ENCODE peak calls at places on chromosome 1, in ten cellular contexts. D is SK-N-DZ, M is neural crest cell, F is mammary epithelial cell, Q is HT1080, T is ovary, U is NCI-H748 treated with DMSO at 0.1 percent for 48 hours, L is amniotic stem cell, Z is cardiac muscle cell, B is neural progenitor cell. E is an unnamed sample.

GRCh38 chr1:15027515-15027948 is 126.0 kb upstream of the TMEM51 start:
- DNase-seq in D (peak), M (peak), F (peak), Q (peak), T (peak), U (peak), L (peak), Z (peak), B (peak), E (peak)

GRCh38 chr1:14598498-14599172 is at the start of gene KAZN:
- DNase-seq in D (peak), M (peak), F (no peak), Q (no peak), T (peak), U (no peak), L (no peak), Z (no peak), B (peak), E (no peak)

GRCh38 chr1:236534164-236534651 is 10.4 kb downstream of the LGALS8 start:
- DNase-seq in D (no peak), M (no peak), F (peak), Q (peak), T (no peak), U (no peak), L (no peak), Z (peak), B (no peak), E (peak)

GRCh38 chr1:44276901-44277300 is 63.6 kb downstream of the DMAP1 start:
- DNase-seq in D (no peak), M (no peak), F (peak), Q (no peak), T (no peak), U (no peak), L (no peak), Z (no peak), B (no peak), E (no peak)

GRCh38 chr1:233704125-233704881 is 90.4 kb downstream of the KCNK1 start:
- DNase-seq in D (no peak), M (no peak), F (peak), Q (peak), T (no peak), U (no peak), L (no peak), Z (peak), B (no peak), E (no peak)

GRCh38 chr1:86981482-86982311 is 67.3 kb downstream of the HS2ST1 start:
- DNase-seq in D (no peak), M (no peak), F (no peak), Q (no peak), T (no peak), U (no peak), L (no peak), Z (no peak), B (no peak), E (no peak)

GRCh38 chr1:147168626-147169058 is 3.6 kb downstream of the PRKAB2 start:
- DNase-seq in D (peak), M (no peak), F (no peak), Q (no peak), T (no peak), U (peak), L (no peak), Z (peak), B (no peak), E (no peak)

GRCh38 chr1:235098547-235098946 is 30.1 kb downstream of the TOMM20 start:
- DNase-seq in D (no peak), M (no peak), F (no peak), Q (no peak), T (no peak), U (no peak), L (no peak), Z (no peak), B (no peak), E (no peak)

GRCh38 chr1:201614262-201615015 is 75.5 kb downstream of the NAV1 start:
- DNase-seq in D (no peak), M (peak), F (no peak), Q (no peak), T (peak), U (no peak), L (no peak), Z (peak), B (peak), E (peak)

GRCh38 chr1:41621791-41622190 is 137.3 kb upstream of the EDN2 start:
- DNase-seq in D (no peak), M (no peak), F (no peak), Q (no peak), T (no peak), U (no peak), L (no peak), Z (no peak), B (no peak), E (no peak)

GRCh38 chr1:181181792-181182585 is 93.5 kb downstream of the IER5 start:
- DNase-seq in D (no peak), M (no peak), F (no peak), Q (no peak), T (peak), U (no peak), L (no peak), Z (no peak), B (peak), E (no peak)

E was measured in RKO.